ENCODE peak calls at places on chromosomes 3 and 15, in eight cellular contexts. Q is suprapubic skin; I is CD4-positive, CD25-positive, alpha-beta regulatory T cell; L is brain microvascular endothelial cell; X is activated naive CD4-positive, alpha-beta T cell treated with anti-CD3 and anti-CD28 coated beads, Interleukin-2, amount 10 ng/mL, durations not matched to agents 7 days and 5 days; P is kidney tubule cell; U is tibial artery; V is T-helper 1 cell. E is an unnamed sample.

GRCh38 chr15:29942548-29942947 is 120.3 kb upstream of the TJP1 start:
- DNase-seq in Q (no peak), I (no peak), L (no peak), X (no peak), P (no peak), U (no peak), V (no peak), E (no peak)

GRCh38 chr3:172319653-172320052 is 128.6 kb downstream of the GHSR start:
- DNase-seq in Q (no peak), I (no peak), L (no peak), X (no peak), P (no peak), U (no peak), V (no peak), E (no peak)

GRCh38 chr3:23710555-23710954 is 95.2 kb upstream of the UBE2E1 start:
- DNase-seq in Q (no peak), I (no peak), L (peak), X (no peak), P (peak), U (no peak), V (no peak), E (no peak)

GRCh38 chr3:30752961-30753360 is 141.5 kb downstream of the GADL1 start:
- DNase-seq in Q (no peak), I (no peak), L (peak), X (no peak), P (peak), U (no peak), V (no peak), E (no peak)

GRCh38 chr15:68693071-68693470 is 114.3 kb downstream of the CORO2B start:
- DNase-seq in Q (no peak), I (no peak), L (no peak), X (peak), P (no peak), U (no peak), V (no peak), E (no peak)

GRCh38 chr3:166060789-166061479 is 223.7 kb upstream of the BCHE start:
- DNase-seq in Q (no peak), I (no peak), L (no peak), X (no peak), P (no peak), U (no peak), V (no peak), E (no peak)

GRCh38 chr3:40317061-40317676 is 7.7 kb downstream of the EIF1B start:
- DNase-seq in Q (no peak), I (peak), L (peak), X (peak), P (peak), U (no peak), V (no peak), E (no peak)

GRCh38 chr3:86814918-86815655 is 175.9 kb downstream of the VGLL3 start:
- DNase-seq in Q (no peak), I (no peak), L (peak), X (no peak), P (no peak), U (no peak), V (no peak), E (no peak)

GRCh38 chr3:29955413-29955812 is 651.0 kb upstream of the TGFBR2 start:
- DNase-seq in Q (no peak), I (no peak), L (no peak), X (no peak), P (no peak), U (no peak), V (no peak), E (no peak)

GRCh38 chr15:70251246-70251990 is 153.7 kb upstream of the TLE3 start:
- DNase-seq in Q (peak), I (no peak), L (no peak), X (no peak), P (no peak), U (peak), V (no peak), E (peak)

GRCh38 chr3:32412887-32413286 is 21.2 kb downstream of the CMTM7 start:
- DNase-seq in Q (no peak), I (no peak), L (no peak), X (no peak), P (no peak), U (no peak), V (no peak), E (no peak)

GRCh38 chr15:73965094-73965729 is 26.9 kb downstream of the STOML1 start:
- DNase-seq in Q (no peak), I (no peak), L (no peak), X (no peak), P (no peak), U (peak), V (no peak), E (peak)

GRCh38 chr3:146709969-146710368 is 104.8 kb upstream of the PLSCR5 start:
- DNase-seq in Q (no peak), I (no peak), L (no peak), X (no peak), P (no peak), U (no peak), V (no peak), E (no peak)

GRCh38 chr3:143811602-143812001 is 36.7 kb downstream of the SLC9A9 start:
- DNase-seq in Q (peak), I (no peak), L (no peak), X (no peak), P (no peak), U (peak), V (no peak), E (peak)

GRCh38 chr3:130014526-130014925 is 40.0 kb downstream of the TRH start:
- DNase-seq in Q (no peak), I (no peak), L (no peak), X (no peak), P (no peak), U (no peak), V (no peak), E (no peak)

GRCh38 chr3:191962324-191962723 is 501.4 kb downstream of the PYDC2 start:
- DNase-seq in Q (no peak), I (no peak), L (no peak), X (no peak), P (peak), U (no peak), V (no peak), E (no peak)

GRCh38 chr3:52126500-52126899 is 27.7 kb downstream of the POC1A start:
- DNase-seq in Q (no peak), I (no peak), L (no peak), X (no peak), P (no peak), U (no peak), V (no peak), E (no peak)

GRCh38 chr15:78456391-78456790 is 18.4 kb downstream of the IREB2 start:
- DNase-seq in Q (no peak), I (no peak), L (no peak), X (no peak), P (no peak), U (no peak), V (no peak), E (no peak)

GRCh38 chr3:15291589-15292541 is 40.5 kb downstream of the SH3BP5 start:
- DNase-seq in Q (no peak), I (peak), L (no peak), X (peak), P (no peak), U (peak), V (peak), E (no peak)

GRCh38 chr15:31801152-31801551 is 229.2 kb upstream of the CHRNA7 start:
- DNase-seq in Q (no peak), I (no peak), L (no peak), X (no peak), P (peak), U (no peak), V (no peak), E (no peak)

GRCh38 chr3:179967622-179968021 is 69.1 kb downstream of the PEX5L start:
- DNase-seq in Q (no peak), I (no peak), L (no peak), X (no peak), P (no peak), U (no peak), V (no peak), E (no peak)

GRCh38 chr3:181613813-181614212 is 97.9 kb upstream of the SOX2 start:
- DNase-seq in Q (no peak), I (no peak), L (no peak), X (no peak), P (no peak), U (no peak), V (no peak), E (no peak)

GRCh38 chr3:48595526-48596121 is 495 bp upstream of the COL7A1 start:
- DNase-seq in Q (no peak), I (no peak), L (peak), X (no peak), P (peak), U (peak), V (no peak), E (no peak)

GRCh38 chr3:50345586-50345985 is at the start of gene ZMYND10:
- DNase-seq in Q (no peak), I (peak), L (no peak), X (peak), P (peak), U (no peak), V (peak), E (peak)

GRCh38 chr3:134086616-134087015 is 56.9 kb upstream of the SLCO2A1 start:
- DNase-seq in Q (no peak), I (no peak), L (no peak), X (no peak), P (no peak), U (no peak), V (no peak), E (no peak)

GRCh38 chr3:112598731-112599130 is 36.9 kb downstream of the SLC35A5 start:
- DNase-seq in Q (no peak), I (no peak), L (no peak), X (no peak), P (no peak), U (no peak), V (no peak), E (no peak)

GRCh38 chr3:152267831-152268500 is 763 bp upstream of the MBNL1 start:
- DNase-seq in Q (no peak), I (no peak), L (no peak), X (no peak), P (no peak), U (no peak), V (no peak), E (no peak)

GRCh38 chr3:30156586-30157498 is 449.6 kb upstream of the TGFBR2 start:
- DNase-seq in Q (no peak), I (no peak), L (peak), X (no peak), P (peak), U (no peak), V (no peak), E (no peak)

GRCh38 chr3:161038725-161039124 is 66.4 kb downstream of the B3GALNT1 start:
- DNase-seq in Q (no peak), I (no peak), L (peak), X (no peak), P (peak), U (no peak), V (no peak), E (no peak)

GRCh38 chr3:101243285-101244211 is 76.8 kb downstream of the IMPG2 start:
- DNase-seq in Q (no peak), I (no peak), L (no peak), X (no peak), P (no peak), U (no peak), V (no peak), E (no peak)

GRCh38 chr3:72086051-72086711 is 301.2 kb upstream of the PROK2 start:
- DNase-seq in Q (no peak), I (no peak), L (peak), X (no peak), P (no peak), U (no peak), V (no peak), E (no peak)